ENCODE peak calls at places on chromosome 13, in seven cellular contexts. D, S, K, T, G, C and J are unnamed samples.

GRCh38 chr13:43196171-43196611 is 172.8 kb downstream of the DNAJC15 start:
- DNase-seq in D (no peak), S (no peak), K (no peak), T (no peak), G (peak; percentile 70), C (no peak), J (peak; percentile 23)

GRCh38 chr13:65606622-65607021 is 1623.5 kb downstream of the PCDH9 start:
- DNase-seq in D (peak; percentile 14), S (no peak), K (no peak), T (no peak), G (no peak), C (no peak), J (no peak)

GRCh38 chr13:48969685-48970084 is 6.0 kb upstream of the FNDC3A start:
- DNase-seq in D (no peak), S (no peak), K (no peak), T (no peak), G (peak; percentile 43), C (no peak), J (no peak)

GRCh38 chr13:30334663-30335386 is 27.5 kb upstream of the KATNAL1 start:
- DNase-seq in D (no peak), S (no peak), K (no peak), T (no peak), G (peak; percentile 38), C (no peak), J (peak; percentile 32)

GRCh38 chr13:46614582-46614981 is 61.6 kb downstream of the LRCH1 start:
- DNase-seq in D (peak; percentile 66), S (no peak), K (no peak), T (no peak), G (no peak), C (no peak), J (no peak)

GRCh38 chr13:113002206-113002821 is 33.3 kb downstream of the MCF2L start:
- DNase-seq in D (no peak), S (no peak), K (no peak), T (no peak), G (peak; percentile 92), C (peak; percentile 58), J (peak; percentile 35)

GRCh38 chr13:29522044-29522685 is 73.3 kb downstream of the SLC7A1 start:
- DNase-seq in D (peak; percentile 99), S (peak; percentile 77), K (no peak), T (no peak), G (no peak), C (no peak), J (no peak)

GRCh38 chr13:102185375-102185984 is 216.4 kb downstream of the FGF14 start:
- DNase-seq in D (no peak), S (no peak), K (no peak), T (no peak), G (no peak), C (no peak), J (no peak)

GRCh38 chr13:80716610-80717081 is 375.7 kb upstream of the SPRY2 start:
- DNase-seq in D (no peak), S (no peak), K (no peak), T (no peak), G (no peak), C (no peak), J (peak; percentile 20)

GRCh38 chr13:76967031-76967430 is 18.7 kb downstream of the ACOD1 start:
- DNase-seq in D (no peak), S (no peak), K (no peak), T (no peak), G (no peak), C (no peak), J (no peak)

GRCh38 chr13:29594710-29595379 is 643 bp downstream of the SLC7A1 start:
- DNase-seq in D (peak; percentile 47), S (peak; percentile 74), K (peak; percentile 93), T (peak; percentile 60), G (peak; percentile 78), C (peak; percentile 75), J (peak; percentile 65)

GRCh38 chr13:28538932-28539331 is 44.0 kb upstream of the FLT1 start:
- DNase-seq in D (no peak), S (no peak), K (no peak), T (no peak), G (no peak), C (no peak), J (no peak)

GRCh38 chr13:34810996-34811395 is 131.1 kb upstream of the NBEA start:
- DNase-seq in D (no peak), S (no peak), K (no peak), T (no peak), G (no peak), C (no peak), J (no peak)

GRCh38 chr13:83722443-83722842 is 159.8 kb downstream of the SLITRK1 start:
- DNase-seq in D (no peak), S (no peak), K (no peak), T (no peak), G (no peak), C (no peak), J (no peak)

GRCh38 chr13:34942732-34943674 is 933 bp downstream of the NBEA start:
- DNase-seq in D (no peak), S (peak; percentile 2), K (peak; percentile 58), T (peak; percentile 30), G (peak; percentile 69), C (peak; percentile 50), J (peak; percentile 40)

GRCh38 chr13:74575729-74576125 is 441.5 kb upstream of the KLF12 start:
- DNase-seq in D (peak; percentile 59), S (peak; percentile 52), K (peak; percentile 74), T (peak; percentile 46), G (peak; percentile 90), C (peak; percentile 62), J (peak; percentile 28)

GRCh38 chr13:114064516-114065140 is 67.8 kb downstream of the RASA3 start:
- DNase-seq in D (no peak), S (peak; percentile 51), K (peak; percentile 71), T (peak; percentile 41), G (peak; percentile 83), C (no peak), J (no peak)

GRCh38 chr13:23445794-23446193 is 12.3 kb upstream of the SACS start:
- DNase-seq in D (no peak), S (no peak), K (no peak), T (no peak), G (no peak), C (no peak), J (no peak)

GRCh38 chr13:41813426-41813825 is 147.5 kb downstream of the VWA8 start:
- DNase-seq in D (no peak), S (no peak), K (no peak), T (no peak), G (no peak), C (no peak), J (no peak)

GRCh38 chr13:92122454-92122853 is 724.0 kb downstream of the GPC5 start:
- DNase-seq in D (no peak), S (no peak), K (no peak), T (no peak), G (no peak), C (no peak), J (no peak)

GRCh38 chr13:40271511-40271910 is 394.9 kb downstream of the FOXO1 start:
- DNase-seq in D (no peak), S (peak; percentile 16), K (no peak), T (no peak), G (no peak), C (no peak), J (peak; percentile 13)

GRCh38 chr13:36919206-36919832 is 719 bp downstream of the SMAD9 start:
- DNase-seq in D (no peak), S (peak; percentile 74), K (no peak), T (no peak), G (peak; percentile 75), C (peak; percentile 49), J (no peak)

GRCh38 chr13:44013666-44014291 is 134.1 kb downstream of the LACC1 start:
- DNase-seq in D (peak; percentile 43), S (no peak), K (no peak), T (no peak), G (no peak), C (no peak), J (no peak)

GRCh38 chr13:74135306-74136088 is 1.3 kb upstream of the KLF12 start:
- DNase-seq in D (peak; percentile 66), S (peak; percentile 79), K (peak; percentile 89), T (peak; percentile 36), G (peak; percentile 92), C (peak; percentile 86), J (peak; percentile 53)

GRCh38 chr13:34611678-34612077 is 330.4 kb upstream of the NBEA start:
- DNase-seq in D (peak; percentile 4), S (no peak), K (no peak), T (no peak), G (no peak), C (no peak), J (no peak)

GRCh38 chr13:76879211-76879875 is 6.9 kb downstream of the KCTD12 start:
- DNase-seq in D (peak; percentile 85), S (peak; percentile 85), K (peak; percentile 67), T (peak; percentile 78), G (peak; percentile 34), C (peak; percentile 41), J (peak; percentile 23)

GRCh38 chr13:41588899-41589298 is 131.5 kb downstream of the RGCC start:
- DNase-seq in D (peak; percentile 75), S (peak; percentile 47), K (no peak), T (no peak), G (no peak), C (no peak), J (no peak)

GRCh38 chr13:31773538-31773937 is 34.2 kb downstream of the RXFP2 start:
- DNase-seq in D (peak; percentile 88), S (peak; percentile 73), K (no peak), T (no peak), G (no peak), C (no peak), J (no peak)

GRCh38 chr13:80550856-80551532 is 210.1 kb upstream of the SPRY2 start:
- DNase-seq in D (no peak), S (no peak), K (no peak), T (no peak), G (no peak), C (no peak), J (no peak)

GRCh38 chr13:110329258-110329657 is 22.2 kb downstream of the COL4A2 start:
- DNase-seq in D (peak; percentile 60), S (no peak), K (no peak), T (no peak), G (no peak), C (no peak), J (no peak)

GRCh38 chr13:94708031-94708571 is 4.2 kb downstream of the SOX21 start:
- DNase-seq in D (no peak), S (no peak), K (no peak), T (no peak), G (peak; percentile 48), C (no peak), J (no peak)

GRCh38 chr13:109790951-109791605 is 4.7 kb upstream of the IRS2 start:
- DNase-seq in D (peak; percentile 35), S (no peak), K (no peak), T (peak; percentile 47), G (peak; percentile 69), C (no peak), J (peak; percentile 42)

GRCh38 chr13:45807520-45808099 is 43.9 kb downstream of the SIAH3 start:
- DNase-seq in D (peak; percentile 44), S (peak; percentile 32), K (no peak), T (peak; percentile 48), G (peak; percentile 65), C (no peak), J (peak; percentile 47)

GRCh38 chr13:42109957-42110356 is 61.5 kb downstream of the DGKH start:
- DNase-seq in D (no peak), S (no peak), K (no peak), T (no peak), G (no peak), C (no peak), J (no peak)

GRCh38 chr13:29835280-29836061 is 14.9 kb downstream of the UBL3 start:
- DNase-seq in D (no peak), S (no peak), K (no peak), T (no peak), G (no peak), C (no peak), J (no peak)

GRCh38 chr13:24119593-24120508 is 40.7 kb upstream of the SPATA13 start:
- DNase-seq in D (no peak), S (no peak), K (no peak), T (no peak), G (no peak), C (no peak), J (no peak)

GRCh38 chr13:98207411-98207810 is 30.3 kb upstream of the RNF113B start:
- DNase-seq in D (peak; percentile 50), S (no peak), K (no peak), T (no peak), G (no peak), C (no peak), J (no peak)

GRCh38 chr13:33322474-33322827 is 36.9 kb upstream of the STARD13 start:
- DNase-seq in D (peak; percentile 67), S (no peak), K (no peak), T (no peak), G (no peak), C (no peak), J (peak; percentile 22)